ENCODE peak calls at places on chromosome 1, in six cellular contexts. One of them, this sample, is unnamed.

GRCh38 chr1:24955161-24955560 is 25.1 kb upstream of the RUNX3 start:
- DNase-seq in CD8-positive, alpha-beta T cell: peak
- DNase-seq in transverse colon: no peak
- DNase-seq in NB4: peak
- DNase-seq in AG04449: no peak
- DNase-seq in GM06990: no peak
- DNase-seq in this sample: no peak

GRCh38 chr1:21261551-21262281 is 28.5 kb downstream of the ECE1 start:
- DNase-seq in AG04449: peak
- DNase-seq in GM06990: no peak
- DNase-seq in CD8-positive, alpha-beta T cell: no peak
- DNase-seq in transverse colon: peak
- DNase-seq in NB4: peak
- DNase-seq in this sample: peak

GRCh38 chr1:218171302-218171893 is 113.7 kb upstream of the RRP15 start:
- DNase-seq in CD8-positive, alpha-beta T cell: no peak
- DNase-seq in GM06990: no peak
- DNase-seq in transverse colon: no peak
- DNase-seq in AG04449: no peak
- DNase-seq in NB4: peak
- DNase-seq in this sample: no peak

GRCh38 chr1:91885716-91886506 is at the start of gene TGFBR3:
- DNase-seq in GM06990: peak
- DNase-seq in AG04449: no peak
- DNase-seq in CD8-positive, alpha-beta T cell: peak
- DNase-seq in NB4: peak
- DNase-seq in transverse colon: peak
- DNase-seq in this sample: peak

GRCh38 chr1:36151845-36152203 is 2.5 kb upstream of the TRAPPC3 start:
- DNase-seq in NB4: peak
- DNase-seq in transverse colon: peak
- DNase-seq in CD8-positive, alpha-beta T cell: peak
- DNase-seq in AG04449: no peak
- DNase-seq in GM06990: peak
- DNase-seq in this sample: no peak

GRCh38 chr1:174049514-174049913 is 27.4 kb upstream of the RC3H1 start:
- DNase-seq in CD8-positive, alpha-beta T cell: no peak
- DNase-seq in GM06990: no peak
- DNase-seq in transverse colon: no peak
- DNase-seq in NB4: no peak
- DNase-seq in AG04449: no peak
- DNase-seq in this sample: no peak

GRCh38 chr1:71273326-71273725 is 192.5 kb upstream of the ZRANB2 start:
- DNase-seq in CD8-positive, alpha-beta T cell: no peak
- DNase-seq in NB4: no peak
- DNase-seq in transverse colon: no peak
- DNase-seq in AG04449: no peak
- DNase-seq in GM06990: no peak
- DNase-seq in this sample: no peak

GRCh38 chr1:223143760-223144248 is 756 bp upstream of the TLR5 start:
- DNase-seq in GM06990: peak
- DNase-seq in CD8-positive, alpha-beta T cell: peak
- DNase-seq in AG04449: no peak
- DNase-seq in NB4: peak
- DNase-seq in transverse colon: peak
- DNase-seq in this sample: no peak

GRCh38 chr1:12810691-12811408 is 19.7 kb downstream of the PRAMEF1 start:
- DNase-seq in GM06990: no peak
- DNase-seq in CD8-positive, alpha-beta T cell: no peak
- DNase-seq in AG04449: no peak
- DNase-seq in transverse colon: no peak
- DNase-seq in NB4: no peak
- DNase-seq in this sample: no peak

GRCh38 chr1:151871284-151872030 is 17.9 kb upstream of the THEM5 start:
- DNase-seq in CD8-positive, alpha-beta T cell: no peak
- DNase-seq in AG04449: no peak
- DNase-seq in GM06990: no peak
- DNase-seq in transverse colon: no peak
- DNase-seq in NB4: no peak
- DNase-seq in this sample: peak

GRCh38 chr1:215731699-215732098 is 164.6 kb downstream of the KCTD3 start:
- DNase-seq in transverse colon: no peak
- DNase-seq in NB4: no peak
- DNase-seq in CD8-positive, alpha-beta T cell: no peak
- DNase-seq in AG04449: no peak
- DNase-seq in GM06990: no peak
- DNase-seq in this sample: no peak

GRCh38 chr1:176884286-176884685 is 280.2 kb downstream of the ASTN1 start:
- DNase-seq in CD8-positive, alpha-beta T cell: no peak
- DNase-seq in AG04449: no peak
- DNase-seq in transverse colon: no peak
- DNase-seq in NB4: no peak
- DNase-seq in GM06990: no peak
- DNase-seq in this sample: no peak

GRCh38 chr1:109643385-109644230 is 12.3 kb upstream of the GSTM4 start:
- DNase-seq in GM06990: peak
- DNase-seq in CD8-positive, alpha-beta T cell: peak
- DNase-seq in AG04449: no peak
- DNase-seq in transverse colon: peak
- DNase-seq in NB4: peak
- DNase-seq in this sample: no peak

GRCh38 chr1:10428956-10429355 is 1.3 kb upstream of the CENPS start:
- DNase-seq in AG04449: no peak
- DNase-seq in transverse colon: no peak
- DNase-seq in NB4: no peak
- DNase-seq in CD8-positive, alpha-beta T cell: no peak
- DNase-seq in GM06990: no peak
- DNase-seq in this sample: no peak

GRCh38 chr1:116667577-116668105 is at the start of gene IGSF3:
- DNase-seq in NB4: peak
- DNase-seq in GM06990: peak
- DNase-seq in CD8-positive, alpha-beta T cell: peak
- DNase-seq in AG04449: no peak
- DNase-seq in transverse colon: peak
- DNase-seq in this sample: no peak

GRCh38 chr1:173082913-173083312 is 32.2 kb upstream of the TNFSF18 start:
- DNase-seq in NB4: no peak
- DNase-seq in GM06990: no peak
- DNase-seq in CD8-positive, alpha-beta T cell: no peak
- DNase-seq in transverse colon: no peak
- DNase-seq in AG04449: no peak
- DNase-seq in this sample: peak

GRCh38 chr1:22709891-22710687 is 550 bp upstream of the EPHB2 start:
- DNase-seq in GM06990: peak
- DNase-seq in NB4: peak
- DNase-seq in AG04449: no peak
- DNase-seq in CD8-positive, alpha-beta T cell: no peak
- DNase-seq in transverse colon: peak
- DNase-seq in this sample: no peak

GRCh38 chr1:156750191-156750931 is 1.1 kb downstream of the HDGF start:
- DNase-seq in CD8-positive, alpha-beta T cell: no peak
- DNase-seq in AG04449: no peak
- DNase-seq in transverse colon: peak
- DNase-seq in GM06990: peak
- DNase-seq in NB4: peak
- DNase-seq in this sample: no peak

GRCh38 chr1:117416004-117416403 is 48.8 kb downstream of the MAN1A2 start:
- DNase-seq in GM06990: no peak
- DNase-seq in AG04449: no peak
- DNase-seq in CD8-positive, alpha-beta T cell: no peak
- DNase-seq in NB4: no peak
- DNase-seq in transverse colon: no peak
- DNase-seq in this sample: no peak

GRCh38 chr1:227940791-227941241 is 6.9 kb downstream of the WNT9A start:
- DNase-seq in NB4: no peak
- DNase-seq in CD8-positive, alpha-beta T cell: no peak
- DNase-seq in transverse colon: no peak
- DNase-seq in AG04449: no peak
- DNase-seq in GM06990: no peak
- DNase-seq in this sample: no peak

GRCh38 chr1:243944429-243945160 is 94.6 kb upstream of the AKT3 start:
- DNase-seq in NB4: peak
- DNase-seq in transverse colon: no peak
- DNase-seq in AG04449: no peak
- DNase-seq in GM06990: no peak
- DNase-seq in CD8-positive, alpha-beta T cell: peak
- DNase-seq in this sample: no peak

GRCh38 chr1:224493269-224493668 is 58.7 kb upstream of the WDR26 start:
- DNase-seq in GM06990: no peak
- DNase-seq in transverse colon: no peak
- DNase-seq in CD8-positive, alpha-beta T cell: no peak
- DNase-seq in AG04449: no peak
- DNase-seq in NB4: no peak
- DNase-seq in this sample: no peak

GRCh38 chr1:209405183-209405823 is 178.2 kb upstream of the CAMK1G start:
- DNase-seq in GM06990: no peak
- DNase-seq in CD8-positive, alpha-beta T cell: no peak
- DNase-seq in AG04449: no peak
- DNase-seq in transverse colon: no peak
- DNase-seq in NB4: no peak
- DNase-seq in this sample: no peak

GRCh38 chr1:161905269-161905884 is 118.3 kb downstream of the OLFML2B start:
- DNase-seq in CD8-positive, alpha-beta T cell: no peak
- DNase-seq in AG04449: no peak
- DNase-seq in transverse colon: peak
- DNase-seq in GM06990: no peak
- DNase-seq in NB4: peak
- DNase-seq in this sample: no peak

GRCh38 chr1:112743174-112744018 is 28.3 kb upstream of the PPM1J start:
- DNase-seq in transverse colon: no peak
- DNase-seq in AG04449: no peak
- DNase-seq in CD8-positive, alpha-beta T cell: no peak
- DNase-seq in NB4: no peak
- DNase-seq in GM06990: no peak
- DNase-seq in this sample: no peak

GRCh38 chr1:107362468-107362867 is 221.6 kb downstream of the NTNG1 start:
- DNase-seq in GM06990: no peak
- DNase-seq in NB4: no peak
- DNase-seq in AG04449: no peak
- DNase-seq in transverse colon: no peak
- DNase-seq in CD8-positive, alpha-beta T cell: no peak
- DNase-seq in this sample: no peak

GRCh38 chr1:181490740-181491712 is 7.7 kb downstream of the CACNA1E start:
- DNase-seq in CD8-positive, alpha-beta T cell: no peak
- DNase-seq in AG04449: no peak
- DNase-seq in NB4: no peak
- DNase-seq in transverse colon: no peak
- DNase-seq in GM06990: no peak
- DNase-seq in this sample: no peak

GRCh38 chr1:183845681-183846080 is 40.8 kb downstream of the RGL1 start:
- DNase-seq in CD8-positive, alpha-beta T cell: no peak
- DNase-seq in transverse colon: no peak
- DNase-seq in AG04449: no peak
- DNase-seq in GM06990: no peak
- DNase-seq in NB4: no peak
- DNase-seq in this sample: no peak

GRCh38 chr1:238252033-238252802 is 361.5 kb upstream of the ZP4 start:
- DNase-seq in GM06990: no peak
- DNase-seq in AG04449: peak
- DNase-seq in transverse colon: peak
- DNase-seq in CD8-positive, alpha-beta T cell: no peak
- DNase-seq in NB4: peak
- DNase-seq in this sample: peak

GRCh38 chr1:46401964-46402626 is 8.0 kb downstream of the FAAH start:
- DNase-seq in transverse colon: peak
- DNase-seq in NB4: peak
- DNase-seq in AG04449: peak
- DNase-seq in CD8-positive, alpha-beta T cell: no peak
- DNase-seq in GM06990: no peak
- DNase-seq in this sample: peak

GRCh38 chr1:98429851-98430496 is 231.5 kb upstream of the SNX7 start:
- DNase-seq in transverse colon: peak
- DNase-seq in NB4: no peak
- DNase-seq in AG04449: no peak
- DNase-seq in CD8-positive, alpha-beta T cell: no peak
- DNase-seq in GM06990: no peak
- DNase-seq in this sample: no peak

GRCh38 chr1:9321480-9321849 is 28.8 kb downstream of the SPSB1 start:
- DNase-seq in transverse colon: no peak
- DNase-seq in GM06990: no peak
- DNase-seq in AG04449: no peak
- DNase-seq in CD8-positive, alpha-beta T cell: no peak
- DNase-seq in NB4: peak
- DNase-seq in this sample: peak
- H3K4me3 ChIP-seq in transverse colon: no peak
- H3K4me3 ChIP-seq in GM06990: no peak
- H3K4me3 ChIP-seq in AG04449: no peak
- H3K4me3 ChIP-seq in CD8-positive, alpha-beta T cell: no peak
- H3K4me3 ChIP-seq in NB4: no peak
- H3K4me3 ChIP-seq in this sample: no peak

GRCh38 chr1:6646499-6647148 is 22.0 kb downstream of the THAP3 start:
- DNase-seq in NB4: peak
- DNase-seq in transverse colon: no peak
- DNase-seq in GM06990: no peak
- DNase-seq in CD8-positive, alpha-beta T cell: no peak
- DNase-seq in AG04449: peak
- DNase-seq in this sample: no peak
- TF ChIP-seq CTCF in NB4: peak
- TF ChIP-seq CTCF in transverse colon: peak
- TF ChIP-seq CTCF in GM06990: peak
- TF ChIP-seq CTCF in CD8-positive, alpha-beta T cell: peak
- TF ChIP-seq CTCF in AG04449: peak
- TF ChIP-seq CTCF in this sample: peak

GRCh38 chr1:76074321-76075187 is at the start of gene ST6GALNAC3:
- DNase-seq in AG04449: no peak
- DNase-seq in CD8-positive, alpha-beta T cell: peak
- DNase-seq in NB4: no peak
- DNase-seq in transverse colon: peak
- DNase-seq in GM06990: peak
- DNase-seq in this sample: no peak
- H3K4me3 ChIP-seq in AG04449: peak
- H3K4me3 ChIP-seq in CD8-positive, alpha-beta T cell: peak
- H3K4me3 ChIP-seq in NB4: no peak
- H3K4me3 ChIP-seq in transverse colon: peak
- H3K4me3 ChIP-seq in GM06990: peak
- H3K4me3 ChIP-seq in this sample: peak

GRCh38 chr1:179877586-179878265 is at the start of gene TOR1AIP2:
- DNase-seq in NB4: peak
- DNase-seq in GM06990: peak
- DNase-seq in transverse colon: peak
- DNase-seq in CD8-positive, alpha-beta T cell: peak
- DNase-seq in AG04449: no peak
- DNase-seq in this sample: peak
- TF ChIP-seq CTCF in NB4: no peak
- TF ChIP-seq CTCF in GM06990: no peak
- TF ChIP-seq CTCF in transverse colon: peak
- TF ChIP-seq CTCF in CD8-positive, alpha-beta T cell: no peak
- TF ChIP-seq CTCF in AG04449: no peak
- TF ChIP-seq CTCF in this sample: no peak